ENCODE peak calls at places on chromosomes 2 and 18, in ten cellular contexts. R is lower lobe of right lung, E is fibroblast of lung, Q is nephron progenitor cell, P is Calu3, V is iPS-NIHi11, W is caudate nucleus, L is type B pancreatic cell, D is A172, Z is GM13976. U is an unnamed sample.

GRCh38 chr2:52473526-52473925 is 1294.1 kb upstream of the CHAC2 start:
- DNase-seq in R (no peak), E (no peak), Q (no peak), P (no peak), V (no peak), W (no peak), L (no peak), D (no peak), Z (no peak), U (no peak)

GRCh38 chr2:164464376-164464775 is 156.9 kb downstream of the GRB14 start:
- DNase-seq in R (no peak), E (no peak), Q (no peak), P (no peak), V (no peak), W (no peak), L (no peak), D (no peak), Z (no peak), U (no peak)

GRCh38 chr2:4549811-4550210 is 846.4 kb downstream of the DCDC2C start:
- DNase-seq in R (no peak), E (no peak), Q (peak; percentile 15), P (no peak), V (no peak), W (no peak), L (no peak), D (no peak), Z (no peak), U (no peak)

GRCh38 chr2:62939735-62940491 is 110.7 kb upstream of the OTX1 start:
- DNase-seq in R (no peak), E (peak; percentile 71), Q (no peak), P (no peak), V (no peak), W (no peak), L (no peak), D (peak; percentile 57), Z (no peak), U (peak; percentile 43)

GRCh38 chr2:13193900-13194299 is 477.2 kb downstream of the TRIB2 start:
- DNase-seq in R (no peak), E (peak; percentile 71), Q (no peak), P (peak; percentile 10), V (peak; percentile 39), W (no peak), L (no peak), D (peak; percentile 68), Z (peak; percentile 9), U (no peak)

GRCh38 chr2:31002510-31002909 is 135.7 kb downstream of the GALNT14 start:
- DNase-seq in R (no peak), E (no peak), Q (no peak), P (no peak), V (no peak), W (no peak), L (no peak), D (no peak), Z (no peak), U (no peak)

GRCh38 chr2:160583162-160583522 is 89.5 kb upstream of the RBMS1 start:
- DNase-seq in R (no peak), E (peak; percentile 53), Q (no peak), P (no peak), V (no peak), W (no peak), L (no peak), D (peak; percentile 10), Z (no peak), U (no peak)

GRCh38 chr2:110853516-110853915 is 121.1 kb downstream of the ACOXL start:
- DNase-seq in R (no peak), E (peak; percentile 8), Q (peak; percentile 29), P (peak; percentile 59), V (peak; percentile 59), W (no peak), L (no peak), D (peak; percentile 20), Z (peak; percentile 52), U (no peak)

GRCh38 chr2:175004980-175005832 is at the start of gene CHN1:
- DNase-seq in R (peak; percentile 79), E (peak; percentile 78), Q (peak; percentile 97), P (peak; percentile 63), V (peak; percentile 85), W (peak; percentile 82), L (peak; percentile 88), D (peak; percentile 60), Z (peak; percentile 75), U (no peak)

GRCh38 chr18:61606759-61607158 is 273.5 kb downstream of the CDH20 start:
- DNase-seq in R (peak; percentile 61), E (peak; percentile 84), Q (peak; percentile 22), P (peak; percentile 49), V (peak; percentile 62), W (no peak), L (no peak), D (peak; percentile 92), Z (no peak), U (peak; percentile 84)

GRCh38 chr2:112004246-112004645 is 50.8 kb upstream of the TMEM87B start:
- DNase-seq in R (peak; percentile 86), E (no peak), Q (no peak), P (no peak), V (no peak), W (no peak), L (no peak), D (no peak), Z (peak; percentile 41), U (no peak)

GRCh38 chr2:144083211-144083610 is 436.7 kb downstream of the ZEB2 start:
- DNase-seq in R (no peak), E (no peak), Q (no peak), P (no peak), V (no peak), W (no peak), L (no peak), D (peak; percentile 74), Z (no peak), U (peak; percentile 79)

GRCh38 chr18:61998957-61999356 is 106.2 kb upstream of the RNF152 start:
- DNase-seq in R (no peak), E (peak; percentile 72), Q (no peak), P (no peak), V (no peak), W (no peak), L (no peak), D (peak; percentile 56), Z (no peak), U (peak; percentile 84)

GRCh38 chr2:67694464-67694863 is 297.3 kb downstream of the ETAA1 start:
- DNase-seq in R (peak; percentile 43), E (no peak), Q (peak; percentile 52), P (peak; percentile 11), V (peak; percentile 15), W (no peak), L (no peak), D (no peak), Z (no peak), U (no peak)

GRCh38 chr2:170771049-170771937 is 1.1 kb downstream of the ERICH2 start:
- DNase-seq in R (no peak), E (peak; percentile 30), Q (no peak), P (no peak), V (no peak), W (no peak), L (peak; percentile 72), D (peak; percentile 45), Z (no peak), U (peak; percentile 23)

GRCh38 chr2:238242731-238243495 is 3.1 kb upstream of the HES6 start:
- DNase-seq in R (no peak), E (no peak), Q (no peak), P (no peak), V (no peak), W (no peak), L (no peak), D (no peak), Z (no peak), U (no peak)

GRCh38 chr2:18349421-18349820 is 211.0 kb downstream of the RDH14 start:
- DNase-seq in R (no peak), E (no peak), Q (no peak), P (no peak), V (no peak), W (no peak), L (no peak), D (no peak), Z (no peak), U (no peak)

GRCh38 chr18:44036500-44036899 is 644.2 kb upstream of the SETBP1 start:
- DNase-seq in R (peak; percentile 51), E (peak; percentile 5), Q (no peak), P (no peak), V (peak; percentile 36), W (no peak), L (no peak), D (no peak), Z (no peak), U (no peak)

GRCh38 chr2:26559044-26559405 is 81.1 kb upstream of the OTOF start:
- DNase-seq in R (no peak), E (no peak), Q (no peak), P (no peak), V (no peak), W (no peak), L (no peak), D (no peak), Z (no peak), U (no peak)

GRCh38 chr2:165305391-165306096 is 66.3 kb downstream of the SCN2A start:
- DNase-seq in R (no peak), E (no peak), Q (no peak), P (no peak), V (no peak), W (no peak), L (no peak), D (peak; percentile 50), Z (no peak), U (no peak)

GRCh38 chr2:19474128-19474527 is 115.7 kb upstream of the OSR1 start:
- DNase-seq in R (no peak), E (peak; percentile 72), Q (no peak), P (no peak), V (no peak), W (no peak), L (no peak), D (peak; percentile 84), Z (peak; percentile 20), U (no peak)

GRCh38 chr2:128791983-128792315 is 473.3 kb upstream of the HS6ST1 start:
- DNase-seq in R (no peak), E (no peak), Q (peak; percentile 43), P (no peak), V (no peak), W (no peak), L (no peak), D (no peak), Z (no peak), U (no peak)

GRCh38 chr2:136327162-136327852 is 209.4 kb upstream of the CXCR4 start:
- DNase-seq in R (no peak), E (peak; percentile 25), Q (no peak), P (no peak), V (peak; percentile 39), W (no peak), L (no peak), D (peak; percentile 79), Z (peak; percentile 65), U (peak; percentile 0)

GRCh38 chr2:199463000-199463692 is 5.4 kb upstream of the SATB2 start:
- DNase-seq in R (peak; percentile 77), E (peak; percentile 53), Q (peak; percentile 91), P (peak; percentile 90), V (peak; percentile 81), W (peak; percentile 14), L (peak; percentile 82), D (peak; percentile 56), Z (peak; percentile 72), U (no peak)

GRCh38 chr2:8841962-8842361 is 4.5 kb upstream of the KIDINS220 start:
- DNase-seq in R (no peak), E (no peak), Q (no peak), P (no peak), V (no peak), W (no peak), L (no peak), D (no peak), Z (no peak), U (no peak)

GRCh38 chr18:57771183-57771582 is 31.9 kb downstream of the ATP8B1 start:
- DNase-seq in R (no peak), E (no peak), Q (no peak), P (peak; percentile 34), V (no peak), W (no peak), L (no peak), D (peak; percentile 67), Z (no peak), U (no peak)

GRCh38 chr2:235044501-235045271 is 92.9 kb downstream of the SH3BP4 start:
- DNase-seq in R (no peak), E (no peak), Q (no peak), P (no peak), V (no peak), W (no peak), L (no peak), D (no peak), Z (no peak), U (no peak)

GRCh38 chr2:238578256-238578655 is 151.5 kb downstream of the ASB1 start:
- DNase-seq in R (no peak), E (no peak), Q (no peak), P (no peak), V (no peak), W (no peak), L (no peak), D (no peak), Z (no peak), U (no peak)

U was measured in HS-5.